ENCODE peak calls at places on chromosomes 4 and X, in six cellular contexts. One of them, this sample, is unnamed.

GRCh38 chr4:118282692-118283091 is 70.1 kb downstream of the PRSS12 start:
- DNase-seq in A549: no peak
- DNase-seq in mammary epithelial cell: peak; percentile 88
- DNase-seq in Calu3: peak; percentile 67
- DNase-seq in glutamatergic neuron: no peak
- DNase-seq in AG04450: no peak
- DNase-seq in this sample: no peak

GRCh38 chr4:152540293-152540674 is 4.4 kb upstream of the FBXW7 start:
- DNase-seq in A549: peak; percentile 5
- DNase-seq in mammary epithelial cell: no peak
- DNase-seq in Calu3: no peak
- DNase-seq in glutamatergic neuron: no peak
- DNase-seq in AG04450: no peak
- DNase-seq in this sample: no peak

GRCh38 chr4:53705151-53705764 is 114.0 kb upstream of the LNX1 start:
- DNase-seq in A549: no peak
- DNase-seq in mammary epithelial cell: no peak
- DNase-seq in Calu3: no peak
- DNase-seq in glutamatergic neuron: no peak
- DNase-seq in AG04450: no peak
- DNase-seq in this sample: no peak

GRCh38 chrX:9730752-9731151 is 34.9 kb downstream of the GPR143 start:
- DNase-seq in A549: no peak
- DNase-seq in mammary epithelial cell: peak; percentile 62
- DNase-seq in Calu3: no peak
- DNase-seq in glutamatergic neuron: no peak
- DNase-seq in AG04450: no peak
- DNase-seq in this sample: no peak

GRCh38 chr4:170465434-170465833 is 375.7 kb upstream of the AADAT start:
- DNase-seq in A549: no peak
- DNase-seq in mammary epithelial cell: no peak
- DNase-seq in Calu3: no peak
- DNase-seq in glutamatergic neuron: peak; percentile 15
- DNase-seq in AG04450: no peak
- DNase-seq in this sample: no peak

GRCh38 chrX:21781525-21781924 is 23.6 kb upstream of the SMPX start:
- DNase-seq in A549: no peak
- DNase-seq in mammary epithelial cell: no peak
- DNase-seq in Calu3: no peak
- DNase-seq in glutamatergic neuron: no peak
- DNase-seq in AG04450: no peak
- DNase-seq in this sample: no peak

GRCh38 chr4:26081795-26082498 is 167.9 kb downstream of the SMIM20 start:
- DNase-seq in A549: peak; percentile 27
- DNase-seq in mammary epithelial cell: peak; percentile 38
- DNase-seq in Calu3: peak; percentile 21
- DNase-seq in glutamatergic neuron: no peak
- DNase-seq in AG04450: no peak
- DNase-seq in this sample: peak; percentile 24

GRCh38 chr4:143700420-143701352 is at the start of gene FREM3:
- DNase-seq in A549: no peak
- DNase-seq in mammary epithelial cell: peak; percentile 10
- DNase-seq in Calu3: peak; percentile 17
- DNase-seq in glutamatergic neuron: peak; percentile 44
- DNase-seq in AG04450: no peak
- DNase-seq in this sample: no peak

GRCh38 chr4:20831746-20832145 is 131.5 kb downstream of the PACRGL start:
- DNase-seq in A549: no peak
- DNase-seq in mammary epithelial cell: no peak
- DNase-seq in Calu3: no peak
- DNase-seq in glutamatergic neuron: no peak
- DNase-seq in AG04450: no peak
- DNase-seq in this sample: no peak

GRCh38 chrX:154712781-154713391 is 38.0 kb downstream of the GAB3 start:
- DNase-seq in A549: no peak
- DNase-seq in mammary epithelial cell: peak; percentile 64
- DNase-seq in Calu3: no peak
- DNase-seq in glutamatergic neuron: no peak
- DNase-seq in AG04450: no peak
- DNase-seq in this sample: no peak

GRCh38 chr4:47106561-47106960 is 75.2 kb downstream of the GABRB1 start:
- DNase-seq in A549: no peak
- DNase-seq in mammary epithelial cell: no peak
- DNase-seq in Calu3: no peak
- DNase-seq in glutamatergic neuron: no peak
- DNase-seq in AG04450: no peak
- DNase-seq in this sample: no peak

GRCh38 chr4:159860945-159861344 is 758.1 kb downstream of the RAPGEF2 start:
- DNase-seq in A549: no peak
- DNase-seq in mammary epithelial cell: no peak
- DNase-seq in Calu3: no peak
- DNase-seq in glutamatergic neuron: no peak
- DNase-seq in AG04450: no peak
- DNase-seq in this sample: no peak

GRCh38 chr4:40704073-40704472 is 45.7 kb upstream of the NSUN7 start:
- DNase-seq in A549: no peak
- DNase-seq in mammary epithelial cell: no peak
- DNase-seq in Calu3: no peak
- DNase-seq in glutamatergic neuron: no peak
- DNase-seq in AG04450: no peak
- DNase-seq in this sample: no peak

GRCh38 chr4:6563935-6564645 is 10.9 kb upstream of the MAN2B2 start:
- DNase-seq in A549: no peak
- DNase-seq in mammary epithelial cell: no peak
- DNase-seq in Calu3: no peak
- DNase-seq in glutamatergic neuron: peak; percentile 66
- DNase-seq in AG04450: no peak
- DNase-seq in this sample: no peak

GRCh38 chr4:170037481-170037880 is 11.3 kb upstream of the MFAP3L start:
- DNase-seq in A549: no peak
- DNase-seq in mammary epithelial cell: no peak
- DNase-seq in Calu3: no peak
- DNase-seq in glutamatergic neuron: no peak
- DNase-seq in AG04450: no peak
- DNase-seq in this sample: no peak

GRCh38 chrX:101160001-101160400 is 59.6 kb upstream of the DRP2 start:
- DNase-seq in A549: no peak
- DNase-seq in mammary epithelial cell: no peak
- DNase-seq in Calu3: no peak
- DNase-seq in glutamatergic neuron: no peak
- DNase-seq in AG04450: no peak
- DNase-seq in this sample: no peak

GRCh38 chr4:168857546-168858314 is 152.3 kb downstream of the CBR4 start:
- DNase-seq in A549: no peak
- DNase-seq in mammary epithelial cell: no peak
- DNase-seq in Calu3: no peak
- DNase-seq in glutamatergic neuron: no peak
- DNase-seq in AG04450: peak; percentile 82
- DNase-seq in this sample: no peak

GRCh38 chr4:138952405-138952804 is 63.2 kb upstream of the NOCT start:
- DNase-seq in A549: no peak
- DNase-seq in mammary epithelial cell: peak; percentile 84
- DNase-seq in Calu3: peak; percentile 10
- DNase-seq in glutamatergic neuron: no peak
- DNase-seq in AG04450: no peak
- DNase-seq in this sample: no peak

GRCh38 chr4:86032476-86033022 is 327.3 kb downstream of the MAPK10 start:
- DNase-seq in A549: no peak
- DNase-seq in mammary epithelial cell: peak; percentile 92
- DNase-seq in Calu3: no peak
- DNase-seq in glutamatergic neuron: no peak
- DNase-seq in AG04450: no peak
- DNase-seq in this sample: no peak

GRCh38 chr4:3532714-3533336 is 603 bp upstream of the LRPAP1 start:
- DNase-seq in A549: no peak
- DNase-seq in mammary epithelial cell: no peak
- DNase-seq in Calu3: no peak
- DNase-seq in glutamatergic neuron: no peak
- DNase-seq in AG04450: no peak
- DNase-seq in this sample: no peak

GRCh38 chrX:49270249-49270921 is 792 bp downstream of the PPP1R3F start:
- DNase-seq in A549: peak; percentile 5
- DNase-seq in mammary epithelial cell: no peak
- DNase-seq in Calu3: no peak
- DNase-seq in glutamatergic neuron: peak; percentile 20
- DNase-seq in AG04450: no peak
- DNase-seq in this sample: no peak

GRCh38 chr4:41745292-41746024 is 3.1 kb downstream of the PHOX2B start:
- DNase-seq in A549: no peak
- DNase-seq in mammary epithelial cell: no peak
- DNase-seq in Calu3: no peak
- DNase-seq in glutamatergic neuron: peak; percentile 39
- DNase-seq in AG04450: no peak
- DNase-seq in this sample: no peak

GRCh38 chr4:145034727-145035211 is 63.2 kb downstream of the ANAPC10 start:
- DNase-seq in A549: no peak
- DNase-seq in mammary epithelial cell: peak; percentile 54
- DNase-seq in Calu3: no peak
- DNase-seq in glutamatergic neuron: no peak
- DNase-seq in AG04450: peak; percentile 18
- DNase-seq in this sample: no peak

DNA sequence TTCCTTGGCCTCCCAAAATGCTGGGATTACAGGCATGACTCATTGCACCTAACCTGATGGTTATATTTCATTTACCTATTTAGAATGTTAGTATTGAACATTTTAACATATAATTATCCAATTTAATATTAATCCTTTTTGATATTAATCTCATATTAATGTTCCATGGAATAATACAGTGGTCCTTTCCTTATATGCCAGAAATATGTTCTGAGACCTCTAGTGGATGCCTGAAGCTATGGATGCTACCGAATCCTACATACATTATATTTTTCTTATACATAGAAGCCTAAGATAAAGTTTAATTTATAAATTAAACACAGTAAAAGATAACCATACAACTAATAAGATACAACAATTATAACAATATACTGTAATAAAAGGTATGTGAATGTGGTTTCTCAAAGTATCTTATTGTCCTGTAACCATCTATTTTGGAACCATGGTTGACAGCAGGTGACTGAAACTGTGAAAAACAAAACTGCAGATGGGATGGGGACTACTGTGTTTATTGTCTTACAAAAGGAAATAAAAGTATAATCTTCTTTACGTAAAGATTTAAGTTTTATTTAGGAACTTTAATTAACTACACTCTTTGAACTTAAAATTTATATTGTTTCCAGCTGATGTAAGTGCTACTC is 431.4 kb downstream of the GRID2 start:
- DNase-seq in A549: no peak
- DNase-seq in mammary epithelial cell: no peak
- DNase-seq in Calu3: no peak
- DNase-seq in glutamatergic neuron: no peak
- DNase-seq in AG04450: no peak
- DNase-seq in this sample: no peak
- TF ChIP-seq CTCF in A549: no peak
- TF ChIP-seq CTCF in mammary epithelial cell: no peak
- TF ChIP-seq CTCF in Calu3: no peak
- TF ChIP-seq CTCF in glutamatergic neuron: no peak
- TF ChIP-seq CTCF in AG04450: no peak
- TF ChIP-seq CTCF in this sample: peak; percentile 5

GRCh38 chrX:26651755-26652154 is 435.8 kb downstream of the MAGEB5 start:
- DNase-seq in A549: peak; percentile 31
- DNase-seq in mammary epithelial cell: no peak
- DNase-seq in Calu3: no peak
- DNase-seq in glutamatergic neuron: no peak
- DNase-seq in AG04450: no peak
- DNase-seq in this sample: no peak

GRCh38 chrX:26653050-26653449 is 437.1 kb downstream of the MAGEB5 start:
- DNase-seq in A549: no peak
- DNase-seq in mammary epithelial cell: no peak
- DNase-seq in Calu3: no peak
- DNase-seq in glutamatergic neuron: no peak
- DNase-seq in AG04450: no peak
- DNase-seq in this sample: no peak

GRCh38 chrX:26649534-26649933 is 433.6 kb downstream of the MAGEB5 start:
- DNase-seq in A549: peak; percentile 35
- DNase-seq in mammary epithelial cell: peak; percentile 6
- DNase-seq in Calu3: no peak
- DNase-seq in glutamatergic neuron: no peak
- DNase-seq in AG04450: no peak
- DNase-seq in this sample: no peak
- TF ChIP-seq CTCF in A549: peak; percentile 37
- TF ChIP-seq CTCF in mammary epithelial cell: peak; percentile 61
- TF ChIP-seq CTCF in Calu3: peak; percentile 46
- TF ChIP-seq CTCF in glutamatergic neuron: peak; percentile 69
- TF ChIP-seq CTCF in AG04450: peak; percentile 45
- TF ChIP-seq CTCF in this sample: peak; percentile 27

DNA sequence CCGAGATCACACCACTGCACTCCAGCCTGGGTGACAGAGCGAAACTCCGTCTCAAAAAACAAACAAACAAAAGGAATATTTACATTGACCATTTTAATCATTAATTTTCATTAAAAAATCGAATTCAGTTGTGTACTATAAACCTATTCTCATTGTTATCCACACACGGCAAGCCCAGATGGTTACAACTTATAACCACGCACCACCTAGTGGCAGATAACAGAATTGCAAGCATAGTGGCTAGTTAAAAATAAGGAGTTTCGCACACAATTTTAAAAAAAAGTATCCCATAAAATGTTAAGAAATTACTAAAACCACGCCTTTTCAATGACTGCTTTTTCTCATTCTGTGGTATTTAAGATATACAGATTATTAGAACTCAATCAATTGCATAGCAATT is 25.4 kb downstream of the MBNL3 start:
- DNase-seq in A549: peak; percentile 39
- DNase-seq in mammary epithelial cell: no peak
- DNase-seq in Calu3: no peak
- DNase-seq in glutamatergic neuron: no peak
- DNase-seq in AG04450: no peak
- DNase-seq in this sample: no peak
- TF ChIP-seq CTCF in A549: peak; percentile 22
- TF ChIP-seq CTCF in mammary epithelial cell: peak; percentile 48
- TF ChIP-seq CTCF in Calu3: peak; percentile 54
- TF ChIP-seq CTCF in glutamatergic neuron: peak; percentile 80
- TF ChIP-seq CTCF in AG04450: peak; percentile 43
- TF ChIP-seq CTCF in this sample: peak; percentile 43

GRCh38 chrX:39703307-39703706 is 394.5 kb downstream of the BCOR start:
- DNase-seq in A549: no peak
- DNase-seq in mammary epithelial cell: no peak
- DNase-seq in Calu3: no peak
- DNase-seq in glutamatergic neuron: no peak
- DNase-seq in AG04450: no peak
- DNase-seq in this sample: no peak

GRCh38 chrX:39709364-39709763 is 388.4 kb downstream of the BCOR start:
- DNase-seq in A549: no peak
- DNase-seq in mammary epithelial cell: no peak
- DNase-seq in Calu3: no peak
- DNase-seq in glutamatergic neuron: no peak
- DNase-seq in AG04450: no peak
- DNase-seq in this sample: no peak

GRCh38 chrX:39704590-39704989 is 393.2 kb downstream of the BCOR start:
- DNase-seq in A549: no peak
- DNase-seq in mammary epithelial cell: no peak
- DNase-seq in Calu3: no peak
- DNase-seq in glutamatergic neuron: no peak
- DNase-seq in AG04450: no peak
- DNase-seq in this sample: no peak

DNA sequence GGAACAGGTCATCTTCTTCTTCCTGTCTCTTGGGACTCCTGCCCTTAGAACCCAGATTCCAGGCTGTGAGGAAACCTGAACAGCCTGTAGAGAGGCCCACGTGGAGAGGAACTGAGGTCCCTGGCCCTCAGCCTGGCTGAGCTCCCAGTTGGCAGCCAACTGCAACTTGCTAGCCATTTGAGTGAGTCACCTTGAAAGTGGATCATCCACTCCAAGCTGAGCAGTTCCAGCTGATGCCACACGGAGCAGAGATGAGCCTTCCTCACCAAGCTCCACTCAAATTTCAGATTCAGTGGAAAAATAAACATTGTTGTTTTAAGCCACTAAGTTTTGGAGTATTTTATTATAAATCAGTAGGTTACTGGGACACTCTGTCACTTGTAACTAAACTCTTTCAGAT is 392.5 kb downstream of the BCOR start:
- DNase-seq in A549: peak; percentile 61
- DNase-seq in mammary epithelial cell: peak; percentile 64
- DNase-seq in Calu3: peak; percentile 59
- DNase-seq in glutamatergic neuron: no peak
- DNase-seq in AG04450: peak; percentile 67
- DNase-seq in this sample: no peak
- TF ChIP-seq CTCF in A549: no peak
- TF ChIP-seq CTCF in mammary epithelial cell: peak; percentile 69
- TF ChIP-seq CTCF in Calu3: no peak
- TF ChIP-seq CTCF in glutamatergic neuron: no peak
- TF ChIP-seq CTCF in AG04450: peak; percentile 61
- TF ChIP-seq CTCF in this sample: no peak

This sample was measured in D721Med.